ENCODE peak calls at places on chromosome 1, in eight cellular contexts. V is activated T-helper 1 cell treated with Interleukin-2 at 50 U/mL for 16 hours; K is stimulated activated naive B cell treated with anti-CD40 and anti-IgM and Interleukin-4, amounts not matched to agents 10 μg/mL and 1 μg/mL and 100 μg/mL, for 72 hours; B is nucleus accumbens; C is NCI-H524; O is SK-N-SH; F is colonic mucosa; M is GM20000. E is an unnamed sample.

GRCh38 chr1:6009120-6010040 is 17.2 kb upstream of the NPHP4 start:
- DNase-seq in V (no peak), K (no peak), B (no peak), C (no peak), O (no peak), F (no peak), M (no peak), E (peak; percentile 16)

GRCh38 chr1:43354936-43355335 is 3.8 kb upstream of the CDC20 start:
- DNase-seq in V (no peak), K (no peak), B (no peak), C (no peak), O (no peak), F (no peak), M (no peak), E (no peak)

GRCh38 chr1:224116131-224116530 is 2.2 kb downstream of the FBXO28 start:
- DNase-seq in V (no peak), K (no peak), B (no peak), C (no peak), O (peak; percentile 26), F (no peak), M (peak; percentile 64), E (no peak)

GRCh38 chr1:88800382-88801051 is 90.8 kb downstream of the GTF2B start:
- DNase-seq in V (no peak), K (no peak), B (no peak), C (no peak), O (peak; percentile 36), F (peak; percentile 28), M (no peak), E (no peak)

GRCh38 chr1:114164840-114165543 is 11.3 kb upstream of the SYT6 start:
- DNase-seq in V (no peak), K (no peak), B (no peak), C (no peak), O (no peak), F (no peak), M (peak; percentile 55), E (no peak)

GRCh38 chr1:157021688-157022087 is 23.9 kb downstream of the ARHGEF11 start:
- DNase-seq in V (no peak), K (no peak), B (no peak), C (no peak), O (no peak), F (no peak), M (no peak), E (no peak)

GRCh38 chr1:23528245-23528978 is 2.6 kb downstream of the E2F2 start:
- DNase-seq in V (peak; percentile 81), K (peak; percentile 62), B (no peak), C (peak; percentile 69), O (peak; percentile 45), F (peak; percentile 99), M (peak; percentile 67), E (peak; percentile 93)

GRCh38 chr1:27773732-27774445 is 870 bp downstream of the STX12 start:
- DNase-seq in V (no peak), K (no peak), B (no peak), C (no peak), O (no peak), F (no peak), M (peak; percentile 32), E (no peak)

GRCh38 chr1:157431751-157432150 is 120.6 kb downstream of the FCRL5 start:
- DNase-seq in V (no peak), K (no peak), B (no peak), C (no peak), O (no peak), F (no peak), M (no peak), E (no peak)

GRCh38 chr1:81803423-81804103 is 2.8 kb downstream of the ADGRL2 start:
- DNase-seq in V (no peak), K (no peak), B (peak; percentile 3), C (peak; percentile 67), O (peak; percentile 14), F (peak; percentile 29), M (peak; percentile 9), E (no peak)